ENCODE peak calls at places on chromosomes 5 and 9, in six cellular contexts. Z is heart right ventricle, K is endodermal cell, B is HFF-Myc, Y is AG09309, M is brain microvascular endothelial cell. I is an unnamed sample.

GRCh38 chr5:59066367-59067163 is 483.7 kb downstream of the RAB3C start:
- DNase-seq in Z (no peak), K (no peak), B (peak; percentile 59), Y (peak; percentile 28), M (peak; percentile 89), I (no peak)

GRCh38 chr5:88674262-88675158 is 208.5 kb downstream of the MEF2C start:
- DNase-seq in Z (no peak), K (peak; percentile 89), B (no peak), Y (no peak), M (no peak), I (no peak)

GRCh38 chr9:78881295-78881694 is 584.4 kb downstream of the PSAT1 start:
- DNase-seq in Z (no peak), K (no peak), B (no peak), Y (no peak), M (no peak), I (no peak)

GRCh38 chr5:127313847-127314473 is 23.4 kb downstream of the MEGF10 start:
- DNase-seq in Z (peak; percentile 53), K (peak; percentile 91), B (no peak), Y (no peak), M (peak; percentile 62), I (no peak)

GRCh38 chr5:95973793-95974325 is 12.2 kb upstream of the ELL2 start:
- DNase-seq in Z (no peak), K (no peak), B (no peak), Y (no peak), M (peak; percentile 93), I (no peak)

GRCh38 chr9:34437006-34437925 is 21.1 kb downstream of the FAM219A start:
- DNase-seq in Z (peak; percentile 57), K (peak; percentile 85), B (peak; percentile 59), Y (peak; percentile 52), M (peak; percentile 62), I (peak; percentile 46)

GRCh38 chr9:74078647-74079046 is 418.5 kb upstream of the RORB start:
- DNase-seq in Z (no peak), K (peak; percentile 53), B (no peak), Y (no peak), M (no peak), I (peak; percentile 61)

GRCh38 chr5:40842351-40842750 is 1.2 kb downstream of the CARD6 start:
- DNase-seq in Z (no peak), K (no peak), B (no peak), Y (no peak), M (no peak), I (no peak)

GRCh38 chr5:106374956-106375355 is 1295.8 kb downstream of the EFNA5 start:
- DNase-seq in Z (no peak), K (no peak), B (no peak), Y (no peak), M (no peak), I (no peak)

GRCh38 chr5:32462618-32463017 is 18.1 kb upstream of the ZFR start:
- DNase-seq in Z (no peak), K (no peak), B (no peak), Y (no peak), M (peak; percentile 40), I (no peak)

GRCh38 chr5:29758986-29759421 is 1434.5 kb upstream of the CDH6 start:
- DNase-seq in Z (no peak), K (peak; percentile 71), B (no peak), Y (no peak), M (no peak), I (no peak)

GRCh38 chr5:95382843-95383242 is 8.3 kb upstream of the FAM81B start:
- DNase-seq in Z (no peak), K (no peak), B (no peak), Y (no peak), M (no peak), I (no peak)

GRCh38 chr9:26271495-26272122 is 593.4 kb upstream of the TUSC1 start:
- DNase-seq in Z (no peak), K (no peak), B (no peak), Y (no peak), M (no peak), I (no peak)

GRCh38 chr5:179700401-179700918 is 1.7 kb downstream of the CANX start:
- DNase-seq in Z (no peak), K (no peak), B (no peak), Y (no peak), M (peak; percentile 7), I (no peak)

GRCh38 chr9:14250779-14251145 is 63.2 kb downstream of the NFIB start:
- DNase-seq in Z (no peak), K (no peak), B (no peak), Y (no peak), M (no peak), I (no peak)

GRCh38 chr5:142977363-142978051 is 207.3 kb downstream of the ARHGAP26 start:
- DNase-seq in Z (no peak), K (peak; percentile 37), B (peak; percentile 85), Y (peak; percentile 76), M (peak; percentile 94), I (peak; percentile 78)

GRCh38 chr5:337565-338130 is 16.1 kb downstream of the AHRR start:
- DNase-seq in Z (no peak), K (peak; percentile 78), B (no peak), Y (no peak), M (peak; percentile 42), I (no peak)

GRCh38 chr5:55062039-55062779 is 38.2 kb downstream of the GZMK start:
- DNase-seq in Z (no peak), K (no peak), B (no peak), Y (no peak), M (no peak), I (no peak)

GRCh38 chr5:146828385-146828784 is 50.2 kb downstream of the PPP2R2B start:
- DNase-seq in Z (no peak), K (no peak), B (no peak), Y (no peak), M (no peak), I (no peak)

GRCh38 chr9:125985142-125985997 is 238.2 kb downstream of the PBX3 start:
- DNase-seq in Z (no peak), K (no peak), B (no peak), Y (no peak), M (no peak), I (no peak)

GRCh38 chr5:107831612-107832395 is 161.1 kb upstream of the EFNA5 start:
- DNase-seq in Z (no peak), K (no peak), B (no peak), Y (peak; percentile 93), M (no peak), I (no peak)

GRCh38 chr9:99356512-99356971 is 134.5 kb downstream of the SEC61B start:
- DNase-seq in Z (peak; percentile 64), K (no peak), B (no peak), Y (no peak), M (no peak), I (no peak)

GRCh38 chr5:173888473-173889135 is 455 bp downstream of the CPEB4 start:
- DNase-seq in Z (peak; percentile 23), K (peak; percentile 64), B (no peak), Y (no peak), M (no peak), I (no peak)

GRCh38 chr5:14177651-14178050 is 34.5 kb downstream of the TRIO start:
- DNase-seq in Z (no peak), K (peak; percentile 63), B (no peak), Y (no peak), M (no peak), I (no peak)

GRCh38 chr5:14179446-14179845 is 36.3 kb downstream of the TRIO start:
- DNase-seq in Z (no peak), K (no peak), B (no peak), Y (no peak), M (no peak), I (no peak)

GRCh38 chr5:14178091-14178490 is 34.9 kb downstream of the TRIO start:
- DNase-seq in Z (no peak), K (no peak), B (no peak), Y (no peak), M (no peak), I (no peak)

GRCh38 chr5:14180437-14180836 is 37.3 kb downstream of the TRIO start:
- DNase-seq in Z (no peak), K (no peak), B (no peak), Y (no peak), M (no peak), I (no peak)

DNA sequence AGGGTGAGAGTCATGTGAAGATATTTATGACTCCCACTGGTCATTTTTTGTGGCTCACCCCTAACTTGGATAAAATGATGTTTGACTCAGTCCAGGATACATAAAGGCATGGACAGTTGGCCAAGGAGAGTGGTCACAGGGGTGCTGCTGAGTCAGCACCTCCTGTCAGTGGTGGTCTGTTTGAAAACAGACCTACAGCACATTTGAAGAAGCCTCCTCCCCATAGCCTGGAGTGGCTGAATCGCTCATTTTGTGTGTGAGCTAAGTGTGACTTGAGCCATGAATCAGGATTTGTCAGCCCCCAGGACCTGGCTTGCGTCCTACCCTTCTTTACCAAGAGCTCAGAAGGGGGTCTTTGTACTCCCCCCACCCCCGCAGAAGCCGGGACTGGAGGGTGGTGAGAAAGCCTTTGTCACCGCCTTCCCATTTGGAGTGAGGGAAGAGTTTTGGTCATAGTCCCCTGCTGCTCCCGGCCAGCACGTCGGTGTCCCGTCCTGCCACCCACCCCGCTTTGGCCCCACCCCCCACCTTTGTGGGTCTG is 35.6 kb downstream of the TRIO start:
- DNase-seq in Z (no peak), K (peak; percentile 90), B (no peak), Y (peak; percentile 68), M (peak; percentile 82), I (no peak)
- H3K4me3 ChIP-seq in Z (no peak overlapping the region), K (peak overlapping the region; percentile 15), B (no peak overlapping the region), Y (no peak overlapping the region), M (no peak overlapping the region), I (no peak overlapping the region)

DNA sequence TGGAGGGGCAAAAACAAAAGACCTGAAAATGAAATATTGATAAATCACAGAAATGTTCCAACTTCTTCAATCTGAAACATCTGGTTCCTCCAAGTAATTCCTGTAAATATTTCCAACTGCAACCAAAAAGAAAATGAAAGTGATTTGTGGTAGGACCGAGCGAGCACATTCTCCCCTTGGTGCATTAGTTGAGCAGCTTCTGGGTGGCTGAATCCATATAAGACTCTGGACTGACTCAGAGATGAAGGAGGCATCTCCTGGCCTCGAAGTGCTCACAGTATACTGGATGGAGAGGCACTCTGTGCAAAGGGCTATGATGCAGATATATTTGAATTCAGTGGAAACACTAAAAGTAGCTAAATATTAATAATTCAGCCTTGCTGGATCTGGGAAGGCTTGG is 265.0 kb downstream of the MARCHF11 start:
- DNase-seq in Z (no peak), K (no peak), B (no peak), Y (peak; percentile 18), M (no peak), I (no peak)
- H3K4me3 ChIP-seq in Z (peak overlapping the region; percentile 41), K (no peak overlapping the region), B (peak overlapping the region; percentile 9), Y (no peak overlapping the region), M (no peak overlapping the region), I (no peak overlapping the region)

GRCh38 chr5:154059583-154059982 is 20.8 kb downstream of the MFAP3 start:
- DNase-seq in Z (no peak), K (no peak), B (no peak), Y (no peak), M (no peak), I (no peak)
- H3K4me3 ChIP-seq in Z (no peak overlapping the region), K (no peak overlapping the region), B (no peak overlapping the region), Y (no peak overlapping the region), M (no peak overlapping the region), I (no peak overlapping the region)

DNA sequence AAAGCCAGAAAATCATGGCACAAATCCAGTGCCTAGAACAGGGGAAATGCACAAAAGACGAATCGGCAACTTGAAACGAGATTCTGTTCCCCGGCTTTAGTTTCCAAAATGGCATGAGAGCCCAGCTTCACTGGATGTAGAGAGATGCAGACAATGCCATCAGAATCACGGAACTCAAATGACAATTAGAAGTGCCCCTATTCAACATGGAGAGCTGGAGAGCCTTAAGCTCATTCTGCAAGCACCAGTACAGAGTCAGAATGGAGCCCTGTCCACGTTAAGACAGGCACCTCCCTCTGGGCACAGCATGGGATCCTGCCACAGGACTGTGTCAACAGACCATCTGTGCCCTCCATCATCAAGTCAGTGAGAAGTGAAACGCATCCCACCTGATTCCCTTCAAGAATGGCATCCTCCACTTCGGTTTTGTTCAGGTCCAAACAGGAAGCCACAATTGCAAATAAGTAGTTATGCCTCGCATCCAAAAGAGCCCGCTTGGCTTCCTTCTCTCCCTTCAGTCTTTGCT is 13.7 kb downstream of the DNAH5 start:
- DNase-seq in Z (no peak), K (no peak), B (no peak), Y (no peak), M (no peak), I (no peak)
- H3K4me3 ChIP-seq in Z (no peak overlapping the region), K (no peak overlapping the region), B (no peak overlapping the region), Y (no peak overlapping the region), M (no peak overlapping the region), I (no peak overlapping the region)